ENCODE peak calls at places on chromosomes 3 and 15, in eight cellular contexts. D is hepatocyte, M is GM23338, J is OCI-LY7, H is PC-3, Z is HCT116, E is SK-N-SH, Q is MM.1S. B is an unnamed sample. For H3K9me2, the result is how much of the 10 kb centered on the place peaks cover.

GRCh38 chr3:65083240-65083639 is 395.4 kb upstream of the ADAMTS9 start:
- DNase-seq in D (no peak), M (no peak), J (no peak), H (no peak), Z (no peak), E (no peak), Q (no peak), B (no peak)

GRCh38 chr3:51670053-51670666 is 892 bp upstream of the TEX264 start:
- DNase-seq in D (no peak), M (no peak), J (no peak), H (peak), Z (no peak), E (no peak), Q (no peak), B (no peak)

GRCh38 chr15:96209285-96209735 is 121.2 kb upstream of the NR2F2 start:
- DNase-seq in D (peak), M (no peak), J (no peak), H (no peak), Z (no peak), E (no peak), Q (no peak), B (no peak)

GRCh38 chr15:48331796-48332641 is 790 bp downstream of the DUT start:
- DNase-seq in D (peak), M (peak), J (peak), H (peak), Z (peak), E (peak), Q (peak), B (peak)

GRCh38 chr15:62135532-62136134 is 29.5 kb downstream of the C2CD4B start:
- DNase-seq in D (peak), M (no peak), J (no peak), H (peak), Z (no peak), E (no peak), Q (no peak), B (peak)

GRCh38 chr3:194296448-194296831 is 54.7 kb downstream of the CPN2 start:
- DNase-seq in D (peak), M (peak), J (no peak), H (peak), Z (peak), E (no peak), Q (no peak), B (peak)

GRCh38 chr3:165855581-165855980 is 18.4 kb upstream of the BCHE start:
- DNase-seq in D (no peak), M (no peak), J (no peak), H (peak), Z (no peak), E (no peak), Q (no peak), B (peak)

GRCh38 chr3:140913728-140914127 is 27.9 kb upstream of the SLC25A36 start:
- DNase-seq in D (no peak), M (no peak), J (no peak), H (no peak), Z (no peak), E (no peak), Q (no peak), B (no peak)

GRCh38 chr3:39276746-39277145 is 3.1 kb downstream of the CX3CR1 start:
- DNase-seq in D (no peak), M (no peak), J (no peak), H (no peak), Z (no peak), E (no peak), Q (no peak), B (no peak)

GRCh38 chr15:66953523-66954229 is 111.7 kb upstream of the SMAD3 start:
- DNase-seq in D (no peak), M (no peak), J (no peak), H (no peak), Z (no peak), E (no peak), Q (no peak), B (no peak)

GRCh38 chr3:143977326-143978262 is 6.0 kb downstream of the DIPK2A start:
- DNase-seq in D (no peak), M (no peak), J (no peak), H (peak), Z (no peak), E (no peak), Q (peak), B (peak)

GRCh38 chr15:88077249-88077810 is 179.2 kb downstream of the NTRK3 start:
- DNase-seq in D (no peak), M (no peak), J (no peak), H (no peak), Z (no peak), E (no peak), Q (no peak), B (no peak)

GRCh38 chr15:98955331-98955730 is 52.3 kb downstream of the PGPEP1L start:
- DNase-seq in D (no peak), M (no peak), J (no peak), H (no peak), Z (no peak), E (no peak), Q (no peak), B (peak)

GRCh38 chr3:43152649-43153048 is 46.8 kb upstream of the POMGNT2 start:
- DNase-seq in D (peak), M (no peak), J (no peak), H (no peak), Z (no peak), E (peak), Q (no peak), B (no peak)

GRCh38 chr15:67017318-67017717 is 48.1 kb upstream of the SMAD3 start:
- DNase-seq in D (no peak), M (no peak), J (no peak), H (no peak), Z (no peak), E (no peak), Q (no peak), B (no peak)

GRCh38 chr3:49718419-49719213 is 868 bp downstream of the AMIGO3 start:
- DNase-seq in D (no peak), M (peak), J (no peak), H (no peak), Z (no peak), E (no peak), Q (no peak), B (no peak)

DNA sequence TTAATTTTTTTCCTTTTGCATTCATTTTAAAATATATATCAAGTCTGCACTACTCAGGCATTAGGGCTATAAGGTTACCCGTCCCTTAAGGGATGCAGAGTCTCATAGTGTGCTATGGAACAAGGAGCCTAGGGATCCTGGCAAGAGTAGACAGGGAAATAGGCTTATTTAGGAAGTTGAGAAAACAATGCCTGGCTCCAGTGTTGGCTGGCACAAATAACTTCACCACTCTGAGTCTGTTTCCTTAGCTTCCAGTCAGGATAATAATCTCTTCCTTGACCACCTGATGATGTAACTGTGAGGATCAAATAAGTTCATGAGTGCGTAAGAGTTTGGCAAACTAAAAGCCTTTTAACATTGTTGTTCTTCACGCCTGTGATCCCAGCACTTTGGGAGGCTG is 540.8 kb upstream of the IL12A start:
- DNase-seq in D (no peak), M (no peak), J (no peak), H (no peak), Z (no peak), E (no peak), Q (no peak), B (no peak)
- TF ChIP-seq EZH2phosphoT487 in D (no peak), M (no peak), J (no peak), H (no peak), Z (no peak), E (no peak), Q (no peak), B (no peak)

GRCh38 chr15:26841941-26842340 is 24.9 kb upstream of the GABRA5 start:
- DNase-seq in D (no peak), M (peak), J (no peak), H (no peak), Z (no peak), E (no peak), Q (no peak), B (no peak)
- H3K9me2 ChIP-seq in D (under half), M (under half), J (under half), H (under half), Z (under half), E (under half), Q (under half), B (under half)

GRCh38 chr15:74955017-74955416 is 1.6 kb downstream of the RPP25 start:
- DNase-seq in D (peak), M (no peak), J (no peak), H (no peak), Z (no peak), E (peak), Q (no peak), B (no peak)
- H3K4me3 ChIP-seq in D (peak), M (peak), J (peak), H (no peak), Z (no peak), E (peak), Q (no peak), B (no peak)

DNA sequence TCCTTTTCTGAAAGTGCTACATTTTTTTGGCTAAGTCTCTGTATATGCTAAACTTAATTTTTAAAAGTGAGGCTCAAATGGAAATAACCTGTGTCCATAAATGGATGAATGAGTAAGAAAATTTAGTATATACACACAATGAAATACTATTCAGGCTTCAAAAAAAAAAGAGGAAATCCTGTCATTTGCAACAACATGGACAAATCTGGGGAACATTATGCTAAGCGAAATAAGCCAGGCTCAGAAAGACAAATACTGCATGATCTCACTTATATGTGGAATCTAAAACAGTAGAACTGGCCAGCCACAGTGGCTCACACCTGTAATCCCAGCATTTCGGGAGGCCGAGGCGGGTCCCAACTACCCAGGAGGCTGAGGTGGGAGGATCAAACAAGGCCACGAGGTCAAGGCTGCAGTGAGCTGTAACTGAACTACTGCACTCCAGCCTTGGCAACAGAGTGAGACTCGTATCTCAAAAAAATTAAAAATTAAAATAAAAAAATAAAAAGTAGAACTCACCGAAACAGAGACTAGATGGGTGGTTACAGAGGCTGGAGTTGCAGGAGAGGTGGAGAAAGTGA is 25.8 kb downstream of the CCDC12 start:
- DNase-seq in D (no peak), M (no peak), J (no peak), H (no peak), Z (no peak), E (no peak), Q (no peak), B (no peak)
- TF ChIP-seq EZH2phosphoT487 in D (no peak), M (no peak), J (no peak), H (no peak), Z (no peak), E (no peak), Q (no peak), B (no peak)

GRCh38 chr15:43988900-43989299 is 162.1 kb downstream of the WDR76 start:
- DNase-seq in D (no peak), M (no peak), J (no peak), H (no peak), Z (no peak), E (no peak), Q (no peak), B (no peak)

GRCh38 chr15:43987924-43988323 is 161.1 kb downstream of the WDR76 start:
- DNase-seq in D (no peak), M (no peak), J (no peak), H (no peak), Z (no peak), E (no peak), Q (no peak), B (no peak)

GRCh38 chr15:43985976-43986375 is 159.2 kb downstream of the WDR76 start:
- DNase-seq in D (no peak), M (no peak), J (no peak), H (no peak), Z (no peak), E (no peak), Q (no peak), B (no peak)

GRCh38 chr15:43991235-43991634 is 164.4 kb downstream of the WDR76 start:
- DNase-seq in D (no peak), M (no peak), J (no peak), H (no peak), Z (no peak), E (peak), Q (no peak), B (no peak)

GRCh38 chr15:43989938-43990337 is 163.1 kb downstream of the WDR76 start:
- DNase-seq in D (no peak), M (no peak), J (no peak), H (no peak), Z (no peak), E (no peak), Q (no peak), B (no peak)
- H3K9me2 ChIP-seq in D (under half), M (under half), J (under half), H (under half), Z (under half), E (under half), Q (under half), B (under half)

DNA sequence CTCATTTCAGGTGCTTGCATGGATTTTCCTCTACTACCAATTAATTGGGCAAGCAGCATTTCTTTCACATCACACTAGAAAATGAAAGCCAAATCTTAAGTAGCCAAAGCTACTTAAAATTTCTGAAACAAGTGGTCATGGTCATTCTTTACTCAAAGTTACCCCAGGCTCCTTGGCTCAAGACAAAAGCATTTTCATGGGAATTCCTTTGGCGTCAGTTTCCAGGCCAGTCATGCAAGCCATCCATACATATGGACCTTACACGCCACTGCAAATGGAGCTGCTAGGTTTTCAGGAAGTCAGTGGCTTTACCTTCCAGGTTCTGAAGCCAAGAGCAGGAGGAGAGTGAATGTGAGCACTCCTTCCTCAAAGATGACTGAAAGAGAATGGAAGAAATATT is 83.7 kb upstream of the IL12A start:
- DNase-seq in D (no peak), M (no peak), J (no peak), H (no peak), Z (no peak), E (no peak), Q (no peak), B (peak)
- H3K4me3 ChIP-seq in D (no peak), M (no peak), J (no peak), H (no peak), Z (no peak), E (no peak), Q (no peak), B (no peak)

GRCh38 chr3:79521221-79521848 is 246.5 kb downstream of the ROBO1 start:
- DNase-seq in D (peak), M (peak), J (peak), H (peak), Z (peak), E (peak), Q (peak), B (peak)
- TF ChIP-seq EZH2phosphoT487 in D (no peak), M (no peak), J (no peak), H (no peak), Z (no peak), E (no peak), Q (no peak), B (no peak)

B was measured in GM23248.